ENCODE peak calls at places on chromosomes 2 and 18, in five cellular contexts. One of them, this sample, is unnamed.

GRCh38 chr2:142175917-142176316 is 45.1 kb upstream of the LRP1B start:
- DNase-seq in stimulated activated CD8-positive, alpha-beta memory T cell treated with anti-CD3 and anti-CD28 coated beads, Interleukin-4, amount 100 ng/mL, for 4 hours: no peak
- DNase-seq in foreskin keratinocyte: no peak
- DNase-seq in WTC11: no peak
- DNase-seq in GM12892: no peak
- DNase-seq in this sample: no peak

GRCh38 chr2:48589170-48589767 is 28.4 kb upstream of the GTF2A1L start:
- DNase-seq in stimulated activated CD8-positive, alpha-beta memory T cell treated with anti-CD3 and anti-CD28 coated beads, Interleukin-4, amount 100 ng/mL, for 4 hours: no peak
- DNase-seq in foreskin keratinocyte: peak
- DNase-seq in WTC11: peak
- DNase-seq in GM12892: no peak
- DNase-seq in this sample: no peak

GRCh38 chr2:227665189-227665940 is 1.2 kb upstream of the SCYGR5 start:
- DNase-seq in stimulated activated CD8-positive, alpha-beta memory T cell treated with anti-CD3 and anti-CD28 coated beads, Interleukin-4, amount 100 ng/mL, for 4 hours: no peak
- DNase-seq in foreskin keratinocyte: no peak
- DNase-seq in WTC11: no peak
- DNase-seq in GM12892: no peak
- DNase-seq in this sample: no peak

GRCh38 chr2:109279243-109279860 is 150.3 kb downstream of the SH3RF3 start:
- DNase-seq in stimulated activated CD8-positive, alpha-beta memory T cell treated with anti-CD3 and anti-CD28 coated beads, Interleukin-4, amount 100 ng/mL, for 4 hours: no peak
- DNase-seq in foreskin keratinocyte: no peak
- DNase-seq in WTC11: no peak
- DNase-seq in GM12892: no peak
- DNase-seq in this sample: no peak

GRCh38 chr2:218398437-218399390 is 954 bp upstream of the CTDSP1 start:
- DNase-seq in stimulated activated CD8-positive, alpha-beta memory T cell treated with anti-CD3 and anti-CD28 coated beads, Interleukin-4, amount 100 ng/mL, for 4 hours: no peak
- DNase-seq in foreskin keratinocyte: peak
- DNase-seq in WTC11: peak
- DNase-seq in GM12892: peak
- DNase-seq in this sample: no peak

GRCh38 chr2:180559766-180560165 is 420.6 kb upstream of the UBE2E3 start:
- DNase-seq in stimulated activated CD8-positive, alpha-beta memory T cell treated with anti-CD3 and anti-CD28 coated beads, Interleukin-4, amount 100 ng/mL, for 4 hours: no peak
- DNase-seq in foreskin keratinocyte: no peak
- DNase-seq in WTC11: no peak
- DNase-seq in GM12892: no peak
- DNase-seq in this sample: no peak

GRCh38 chr2:69057660-69058059 is 44.7 kb downstream of the ANTXR1 start:
- DNase-seq in stimulated activated CD8-positive, alpha-beta memory T cell treated with anti-CD3 and anti-CD28 coated beads, Interleukin-4, amount 100 ng/mL, for 4 hours: no peak
- DNase-seq in foreskin keratinocyte: no peak
- DNase-seq in WTC11: no peak
- DNase-seq in GM12892: no peak
- DNase-seq in this sample: no peak

GRCh38 chr18:67612281-67612680 is 95.8 kb upstream of the DSEL start:
- DNase-seq in stimulated activated CD8-positive, alpha-beta memory T cell treated with anti-CD3 and anti-CD28 coated beads, Interleukin-4, amount 100 ng/mL, for 4 hours: no peak
- DNase-seq in foreskin keratinocyte: no peak
- DNase-seq in WTC11: no peak
- DNase-seq in GM12892: no peak
- DNase-seq in this sample: no peak

GRCh38 chr2:120237491-120237902 is 14.3 kb upstream of the TMEM185B start:
- DNase-seq in stimulated activated CD8-positive, alpha-beta memory T cell treated with anti-CD3 and anti-CD28 coated beads, Interleukin-4, amount 100 ng/mL, for 4 hours: no peak
- DNase-seq in foreskin keratinocyte: peak
- DNase-seq in WTC11: no peak
- DNase-seq in GM12892: no peak
- DNase-seq in this sample: no peak

GRCh38 chr18:24056506-24056905 is 42.0 kb downstream of the TTC39C start:
- DNase-seq in stimulated activated CD8-positive, alpha-beta memory T cell treated with anti-CD3 and anti-CD28 coated beads, Interleukin-4, amount 100 ng/mL, for 4 hours: no peak
- DNase-seq in foreskin keratinocyte: peak
- DNase-seq in WTC11: no peak
- DNase-seq in GM12892: no peak
- DNase-seq in this sample: no peak

GRCh38 chr2:134862674-134863073 is 24.3 kb downstream of the ACMSD start:
- DNase-seq in stimulated activated CD8-positive, alpha-beta memory T cell treated with anti-CD3 and anti-CD28 coated beads, Interleukin-4, amount 100 ng/mL, for 4 hours: no peak
- DNase-seq in foreskin keratinocyte: no peak
- DNase-seq in WTC11: no peak
- DNase-seq in GM12892: no peak
- DNase-seq in this sample: no peak

GRCh38 chr2:162926501-162926900 is 87.9 kb upstream of the KCNH7 start:
- DNase-seq in stimulated activated CD8-positive, alpha-beta memory T cell treated with anti-CD3 and anti-CD28 coated beads, Interleukin-4, amount 100 ng/mL, for 4 hours: no peak
- DNase-seq in foreskin keratinocyte: peak
- DNase-seq in WTC11: no peak
- DNase-seq in GM12892: no peak
- DNase-seq in this sample: no peak

GRCh38 chr18:27871731-27872130 is 305.2 kb downstream of the CDH2 start:
- DNase-seq in stimulated activated CD8-positive, alpha-beta memory T cell treated with anti-CD3 and anti-CD28 coated beads, Interleukin-4, amount 100 ng/mL, for 4 hours: no peak
- DNase-seq in foreskin keratinocyte: no peak
- DNase-seq in WTC11: no peak
- DNase-seq in GM12892: no peak
- DNase-seq in this sample: no peak

GRCh38 chr2:232854082-232854481 is 16.0 kb upstream of the SNORC start:
- DNase-seq in stimulated activated CD8-positive, alpha-beta memory T cell treated with anti-CD3 and anti-CD28 coated beads, Interleukin-4, amount 100 ng/mL, for 4 hours: no peak
- DNase-seq in foreskin keratinocyte: peak
- DNase-seq in WTC11: no peak
- DNase-seq in GM12892: no peak
- DNase-seq in this sample: no peak

GRCh38 chr2:4110273-4110672 is 406.9 kb downstream of the DCDC2C start:
- DNase-seq in stimulated activated CD8-positive, alpha-beta memory T cell treated with anti-CD3 and anti-CD28 coated beads, Interleukin-4, amount 100 ng/mL, for 4 hours: no peak
- DNase-seq in foreskin keratinocyte: no peak
- DNase-seq in WTC11: no peak
- DNase-seq in GM12892: no peak
- DNase-seq in this sample: no peak

GRCh38 chr2:42979870-42980763 is 187.7 kb upstream of the HAAO start:
- DNase-seq in stimulated activated CD8-positive, alpha-beta memory T cell treated with anti-CD3 and anti-CD28 coated beads, Interleukin-4, amount 100 ng/mL, for 4 hours: no peak
- DNase-seq in foreskin keratinocyte: no peak
- DNase-seq in WTC11: no peak
- DNase-seq in GM12892: no peak
- DNase-seq in this sample: no peak

GRCh38 chr18:59631583-59632181 is 65.5 kb downstream of the CCBE1 start:
- DNase-seq in stimulated activated CD8-positive, alpha-beta memory T cell treated with anti-CD3 and anti-CD28 coated beads, Interleukin-4, amount 100 ng/mL, for 4 hours: no peak
- DNase-seq in foreskin keratinocyte: peak
- DNase-seq in WTC11: peak
- DNase-seq in GM12892: no peak
- DNase-seq in this sample: no peak

GRCh38 chr2:190250421-190250820 is 69.2 kb downstream of the HIBCH start:
- DNase-seq in stimulated activated CD8-positive, alpha-beta memory T cell treated with anti-CD3 and anti-CD28 coated beads, Interleukin-4, amount 100 ng/mL, for 4 hours: no peak
- DNase-seq in foreskin keratinocyte: no peak
- DNase-seq in WTC11: no peak
- DNase-seq in GM12892: no peak
- DNase-seq in this sample: no peak

GRCh38 chr18:34999734-35000397 is 41.3 kb upstream of the MAPRE2 start:
- DNase-seq in stimulated activated CD8-positive, alpha-beta memory T cell treated with anti-CD3 and anti-CD28 coated beads, Interleukin-4, amount 100 ng/mL, for 4 hours: no peak
- DNase-seq in foreskin keratinocyte: no peak
- DNase-seq in WTC11: no peak
- DNase-seq in GM12892: no peak
- DNase-seq in this sample: no peak

GRCh38 chr2:10067881-10068280 is 12.3 kb downstream of the CYS1 start:
- DNase-seq in stimulated activated CD8-positive, alpha-beta memory T cell treated with anti-CD3 and anti-CD28 coated beads, Interleukin-4, amount 100 ng/mL, for 4 hours: no peak
- DNase-seq in foreskin keratinocyte: no peak
- DNase-seq in WTC11: no peak
- DNase-seq in GM12892: no peak
- DNase-seq in this sample: no peak

GRCh38 chr2:43634604-43635306 is 2.3 kb upstream of the PLEKHH2 start:
- DNase-seq in stimulated activated CD8-positive, alpha-beta memory T cell treated with anti-CD3 and anti-CD28 coated beads, Interleukin-4, amount 100 ng/mL, for 4 hours: no peak
- DNase-seq in foreskin keratinocyte: peak
- DNase-seq in WTC11: no peak
- DNase-seq in GM12892: no peak
- DNase-seq in this sample: no peak

GRCh38 chr2:216307496-216307895 is 64.8 kb downstream of the MARCHF4 start:
- DNase-seq in stimulated activated CD8-positive, alpha-beta memory T cell treated with anti-CD3 and anti-CD28 coated beads, Interleukin-4, amount 100 ng/mL, for 4 hours: no peak
- DNase-seq in foreskin keratinocyte: no peak
- DNase-seq in WTC11: no peak
- DNase-seq in GM12892: no peak
- DNase-seq in this sample: no peak

GRCh38 chr18:13147146-13147545 is 71.4 kb upstream of the LDLRAD4 start:
- DNase-seq in stimulated activated CD8-positive, alpha-beta memory T cell treated with anti-CD3 and anti-CD28 coated beads, Interleukin-4, amount 100 ng/mL, for 4 hours: no peak
- DNase-seq in foreskin keratinocyte: no peak
- DNase-seq in WTC11: no peak
- DNase-seq in GM12892: no peak
- DNase-seq in this sample: no peak

GRCh38 chr2:135096665-135097446 is 44.8 kb downstream of the RAB3GAP1 start:
- DNase-seq in stimulated activated CD8-positive, alpha-beta memory T cell treated with anti-CD3 and anti-CD28 coated beads, Interleukin-4, amount 100 ng/mL, for 4 hours: no peak
- DNase-seq in foreskin keratinocyte: peak
- DNase-seq in WTC11: no peak
- DNase-seq in GM12892: no peak
- DNase-seq in this sample: no peak

GRCh38 chr18:44895176-44895798 is 214.6 kb downstream of the SETBP1 start:
- DNase-seq in stimulated activated CD8-positive, alpha-beta memory T cell treated with anti-CD3 and anti-CD28 coated beads, Interleukin-4, amount 100 ng/mL, for 4 hours: no peak
- DNase-seq in foreskin keratinocyte: peak
- DNase-seq in WTC11: no peak
- DNase-seq in GM12892: no peak
- DNase-seq in this sample: no peak

GRCh38 chr2:12269041-12269972 is 447.4 kb upstream of the TRIB2 start:
- DNase-seq in stimulated activated CD8-positive, alpha-beta memory T cell treated with anti-CD3 and anti-CD28 coated beads, Interleukin-4, amount 100 ng/mL, for 4 hours: no peak
- DNase-seq in foreskin keratinocyte: no peak
- DNase-seq in WTC11: no peak
- DNase-seq in GM12892: no peak
- DNase-seq in this sample: no peak

GRCh38 chr2:96916156-96917007 is 46.5 kb upstream of the SEMA4C start:
- DNase-seq in stimulated activated CD8-positive, alpha-beta memory T cell treated with anti-CD3 and anti-CD28 coated beads, Interleukin-4, amount 100 ng/mL, for 4 hours: no peak
- DNase-seq in foreskin keratinocyte: no peak
- DNase-seq in WTC11: no peak
- DNase-seq in GM12892: no peak
- DNase-seq in this sample: no peak

GRCh38 chr2:168456526-168457176 is 579 bp downstream of the CERS6 start:
- DNase-seq in stimulated activated CD8-positive, alpha-beta memory T cell treated with anti-CD3 and anti-CD28 coated beads, Interleukin-4, amount 100 ng/mL, for 4 hours: no peak
- DNase-seq in foreskin keratinocyte: peak
- DNase-seq in WTC11: peak
- DNase-seq in GM12892: peak
- DNase-seq in this sample: no peak

GRCh38 chr2:160042054-160042453 is 20.4 kb downstream of the PLA2R1 start:
- DNase-seq in stimulated activated CD8-positive, alpha-beta memory T cell treated with anti-CD3 and anti-CD28 coated beads, Interleukin-4, amount 100 ng/mL, for 4 hours: no peak
- DNase-seq in foreskin keratinocyte: no peak
- DNase-seq in WTC11: no peak
- DNase-seq in GM12892: no peak
- DNase-seq in this sample: no peak

GRCh38 chr2:217033191-217033590 is 173.3 kb upstream of the TNP1 start:
- DNase-seq in stimulated activated CD8-positive, alpha-beta memory T cell treated with anti-CD3 and anti-CD28 coated beads, Interleukin-4, amount 100 ng/mL, for 4 hours: no peak
- DNase-seq in foreskin keratinocyte: no peak
- DNase-seq in WTC11: no peak
- DNase-seq in GM12892: no peak
- DNase-seq in this sample: no peak

GRCh38 chr2:8312861-8313768 is 368.7 kb upstream of the ID2 start:
- DNase-seq in stimulated activated CD8-positive, alpha-beta memory T cell treated with anti-CD3 and anti-CD28 coated beads, Interleukin-4, amount 100 ng/mL, for 4 hours: no peak
- DNase-seq in foreskin keratinocyte: no peak
- DNase-seq in WTC11: no peak
- DNase-seq in GM12892: no peak
- DNase-seq in this sample: no peak

GRCh38 chr2:27138111-27138510 is 1.1 kb downstream of the PRR30 start:
- DNase-seq in stimulated activated CD8-positive, alpha-beta memory T cell treated with anti-CD3 and anti-CD28 coated beads, Interleukin-4, amount 100 ng/mL, for 4 hours: no peak
- DNase-seq in foreskin keratinocyte: no peak
- DNase-seq in WTC11: no peak
- DNase-seq in GM12892: no peak
- DNase-seq in this sample: no peak

GRCh38 chr2:197011777-197012641 is 85.5 kb upstream of the PGAP1 start:
- DNase-seq in stimulated activated CD8-positive, alpha-beta memory T cell treated with anti-CD3 and anti-CD28 coated beads, Interleukin-4, amount 100 ng/mL, for 4 hours: no peak
- DNase-seq in foreskin keratinocyte: peak
- DNase-seq in WTC11: no peak
- DNase-seq in GM12892: no peak
- DNase-seq in this sample: no peak

GRCh38 chr2:142841788-142842187 is 35.7 kb upstream of the KYNU start:
- DNase-seq in stimulated activated CD8-positive, alpha-beta memory T cell treated with anti-CD3 and anti-CD28 coated beads, Interleukin-4, amount 100 ng/mL, for 4 hours: no peak
- DNase-seq in foreskin keratinocyte: no peak
- DNase-seq in WTC11: no peak
- DNase-seq in GM12892: no peak
- DNase-seq in this sample: no peak

GRCh38 chr2:169590804-169591203 is 6.7 kb downstream of the PPIG start:
- DNase-seq in stimulated activated CD8-positive, alpha-beta memory T cell treated with anti-CD3 and anti-CD28 coated beads, Interleukin-4, amount 100 ng/mL, for 4 hours: no peak
- DNase-seq in foreskin keratinocyte: no peak
- DNase-seq in WTC11: no peak
- DNase-seq in GM12892: no peak
- DNase-seq in this sample: no peak